ENCODE peak calls at places on chromosomes 16 and 17, in nine cellular contexts. U is lower lobe of right lung; Q is right atrium auricular region; E is H9; O is CD8-positive, alpha-beta memory T cell; B is mesendoderm; Z is uterus; G is ovary; L is upper lobe of left lung. A is an unnamed sample. For H3K27me3, the result is how much of the 10 kb centered on the place peaks cover.

GRCh38 chr16:67170168-67170947 is at the start of gene NOL3:
- DNase-seq in Z (peak), E (peak), O (no peak), L (peak), Q (peak), B (peak), G (peak), U (peak), A (no peak)

GRCh38 chr16:53220585-53220984 is 165.8 kb downstream of the CHD9 start:
- DNase-seq in L (no peak), E (no peak), Z (no peak), U (no peak), G (no peak), Q (no peak), B (peak), O (peak), A (no peak)

GRCh38 chr16:84553873-84554399 is 49.5 kb upstream of the MEAK7 start:
- DNase-seq in G (no peak), U (peak), B (no peak), Q (no peak), O (peak), Z (no peak), E (no peak), L (no peak), A (peak)

GRCh38 chr16:87780385-87780989 is 14.7 kb upstream of the KLHDC4 start:
- DNase-seq in Q (no peak), O (peak), L (peak), U (peak), G (no peak), Z (no peak), B (no peak), E (no peak), A (peak)

GRCh38 chr17:2095536-2095910 is 40.6 kb downstream of the HIC1 start:
- DNase-seq in Z (no peak), G (no peak), B (peak), E (no peak), L (no peak), O (no peak), U (no peak), Q (no peak), A (no peak)

GRCh38 chr17:40317345-40317873 is 8.4 kb downstream of the RARA start:
- DNase-seq in U (no peak), E (peak), L (peak), Q (peak), O (peak), G (peak), B (peak), Z (peak), A (peak)

GRCh38 chr17:15293558-15293957 is 28.4 kb upstream of the PMP22 start:
- DNase-seq in B (no peak), G (no peak), Q (no peak), U (no peak), O (no peak), L (no peak), Z (no peak), E (no peak), A (no peak)

GRCh38 chr17:70636517-70637133 is 467.3 kb downstream of the KCNJ2 start:
- DNase-seq in G (no peak), U (no peak), L (no peak), Z (no peak), E (no peak), O (no peak), B (peak), Q (no peak), A (peak)

GRCh38 chr17:42428141-42428944 is 5.3 kb upstream of the CAVIN1 start:
- DNase-seq in Z (no peak), B (peak), G (no peak), L (peak), E (peak), U (no peak), Q (no peak), O (peak), A (no peak)

GRCh38 chr16:17696696-17697095 is 225.9 kb upstream of the XYLT1 start:
- DNase-seq in Q (no peak), G (no peak), Z (no peak), B (peak), U (no peak), O (no peak), L (no peak), E (no peak), A (no peak)

GRCh38 chr17:82098169-82098938 is at the start of gene FASN:
- DNase-seq in E (peak), G (peak), U (peak), O (peak), Q (peak), Z (peak), B (peak), L (peak), A (peak)

GRCh38 chr17:20010099-20010863 is 1.1 kb downstream of the SPECC1 start:
- DNase-seq in B (peak), E (peak), Z (peak), Q (peak), O (no peak), L (peak), U (no peak), G (peak), A (peak)
- H3K27me3 ChIP-seq in B (under half), E (under half), Z (under half), Q (under half), O (under half), L (under half), U (half or more), G (under half), A (under half)

GRCh38 chr17:61591930-61592329 is 911 bp upstream of the NACA2 start:
- DNase-seq in Q (no peak), E (no peak), G (no peak), B (no peak), O (no peak), Z (no peak), L (no peak), U (no peak), A (no peak)

GRCh38 chr17:61595418-61595817 is 4.4 kb upstream of the NACA2 start:
- DNase-seq in Q (no peak), G (no peak), B (no peak), O (no peak), L (no peak), Z (no peak), U (no peak), E (no peak), A (no peak)

GRCh38 chr17:61594294-61594825 is 3.3 kb upstream of the NACA2 start:
- DNase-seq in O (no peak), E (no peak), B (no peak), L (no peak), U (no peak), G (no peak), Q (no peak), Z (no peak), A (no peak)

GRCh38 chr17:61591018-61591417 is at the start of gene NACA2:
- DNase-seq in G (no peak), U (no peak), B (no peak), Z (no peak), L (no peak), E (no peak), Q (no peak), O (no peak), A (no peak)

DNA sequence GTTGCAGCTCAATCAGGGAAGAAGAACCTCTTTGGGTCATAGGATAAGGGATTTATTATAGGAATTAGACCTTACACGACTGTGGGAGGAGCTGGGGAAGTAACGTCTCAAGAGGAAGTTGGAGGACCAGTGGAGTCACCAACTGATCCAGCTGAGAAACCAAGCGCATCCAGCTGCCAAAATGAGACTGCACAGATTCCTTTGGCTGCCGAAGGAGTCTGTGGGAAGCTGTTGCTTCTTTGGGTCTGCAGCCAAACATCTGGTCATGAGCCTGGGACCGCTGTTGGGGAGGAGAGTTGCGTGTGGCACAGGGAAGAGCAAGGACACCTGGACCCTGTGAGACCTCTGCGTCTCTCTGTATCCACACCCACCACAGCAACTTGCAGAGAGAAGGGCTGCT is 2.4 kb upstream of the NACA2 start:
- DNase-seq in O (no peak), E (no peak), Q (no peak), B (no peak), G (no peak), L (no peak), U (no peak), Z (no peak), A (no peak)
- H3K27ac ChIP-seq in O (no peak), E (no peak), Q (no peak), B (no peak), G (no peak), L (no peak), U (no peak), Z (no peak), A (no peak)

GRCh38 chr17:17725853-17726720 is 44.8 kb downstream of the RAI1 start:
- DNase-seq in G (no peak), Q (no peak), B (peak), Z (no peak), U (no peak), O (no peak), E (no peak), L (no peak), A (no peak)

GRCh38 chr17:17724991-17725852 is 44.0 kb downstream of the RAI1 start:
- DNase-seq in G (no peak), B (peak), U (no peak), O (no peak), E (peak), L (no peak), Q (no peak), Z (no peak), A (no peak)

GRCh38 chr17:17727111-17727659 is 45.9 kb downstream of the RAI1 start:
- DNase-seq in U (no peak), L (no peak), B (no peak), O (no peak), G (no peak), E (no peak), Z (no peak), Q (no peak), A (no peak)

GRCh38 chr17:17728550-17729251 is 47.4 kb downstream of the RAI1 start:
- DNase-seq in Z (no peak), O (no peak), U (no peak), E (no peak), Q (no peak), L (peak), B (no peak), G (no peak), A (no peak)

GRCh38 chr17:17726721-17727060 is 45.4 kb downstream of the RAI1 start:
- DNase-seq in U (no peak), G (no peak), O (no peak), E (no peak), L (no peak), Q (no peak), Z (no peak), B (no peak), A (no peak)
- H3K27me3 ChIP-seq in U (under half), G (under half), O (under half), E (half or more), L (under half), Q (under half), Z (under half), B (under half), A (under half)

DNA sequence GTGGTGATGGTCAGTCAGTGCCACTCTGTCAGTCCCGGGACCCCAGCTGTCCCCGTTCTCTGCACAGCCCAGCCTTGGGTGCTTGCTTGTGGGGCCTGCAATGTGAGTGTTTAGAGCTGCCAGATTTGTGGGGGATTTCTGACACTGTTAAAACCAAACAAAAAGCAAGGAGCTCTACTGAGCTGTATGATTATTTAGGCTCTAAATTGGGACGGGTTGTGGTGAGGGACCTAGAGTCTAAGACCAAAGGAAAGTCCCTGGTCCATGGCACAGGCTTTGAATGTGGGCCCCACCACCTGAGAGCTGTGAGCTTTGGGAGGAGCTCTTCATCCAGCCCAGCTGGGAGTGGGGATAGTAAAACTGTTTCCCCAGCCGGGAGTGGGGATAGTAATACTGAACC is 63.3 kb downstream of the KSR1 start:
- DNase-seq in Q (no peak), B (no peak), E (no peak), U (no peak), L (no peak), G (no peak), Z (no peak), O (no peak), A (no peak)
- H3K27ac ChIP-seq in Q (no peak), B (no peak), E (no peak), U (no peak), L (no peak), G (no peak), Z (no peak), O (no peak), A (no peak)

DNA sequence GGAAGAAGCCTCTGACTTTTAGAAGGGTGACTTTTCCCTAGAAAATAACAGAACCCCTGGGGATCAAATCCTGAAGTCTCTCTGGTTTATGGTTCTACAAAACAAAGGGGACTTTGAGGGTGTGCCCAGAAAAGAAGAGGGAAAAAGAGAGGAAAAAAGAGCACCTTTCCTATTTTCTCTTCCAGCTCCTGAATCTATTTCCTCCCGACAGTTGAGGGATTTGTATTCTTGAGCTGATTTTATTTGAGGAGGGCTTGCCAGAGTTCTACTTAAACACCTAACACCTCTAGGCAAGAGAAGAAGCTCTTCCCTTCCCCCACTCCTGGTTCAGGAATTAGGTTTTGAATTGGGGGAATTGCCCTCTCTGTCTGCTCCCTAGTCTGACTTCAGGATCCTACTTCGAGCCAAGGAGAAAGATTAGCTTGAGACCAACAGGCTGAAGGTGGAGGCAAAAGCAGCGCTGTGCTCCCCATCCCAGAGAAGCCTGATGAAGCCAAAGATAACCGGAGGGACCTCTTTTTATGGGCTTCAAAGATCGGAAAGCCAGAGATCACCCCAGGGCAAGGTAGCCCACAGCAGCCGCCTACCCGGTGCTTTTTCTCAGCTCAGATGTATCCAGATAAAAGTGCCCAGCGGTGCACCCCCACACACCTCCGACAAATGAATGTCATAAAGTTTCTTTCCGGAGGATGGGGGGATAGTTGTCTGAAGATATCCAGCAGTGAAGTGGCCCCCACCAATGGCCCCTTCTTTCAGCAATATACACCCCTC is 796 bp downstream of the HOXB3 start:
- DNase-seq in L (no peak), Z (no peak), B (no peak), G (no peak), E (no peak), Q (no peak), U (no peak), O (no peak), A (no peak)
- H3K27me3 ChIP-seq in L (under half), Z (under half), B (half or more), G (under half), E (half or more), Q (under half), U (half or more), O (under half), A (under half)

GRCh38 chr16:63695347-63695746 is 1426.5 kb downstream of the CDH11 start:
- DNase-seq in B (no peak), Z (no peak), L (no peak), G (no peak), Q (no peak), E (no peak), U (no peak), O (no peak), A (no peak)

GRCh38 chr16:63689068-63689467 is 1432.8 kb downstream of the CDH11 start:
- DNase-seq in Z (no peak), B (no peak), Q (no peak), O (no peak), L (no peak), U (no peak), G (no peak), E (no peak), A (no peak)

GRCh38 chr16:63690267-63690666 is 1431.6 kb downstream of the CDH11 start:
- DNase-seq in Z (no peak), O (no peak), U (no peak), L (no peak), Q (no peak), E (no peak), B (no peak), G (no peak), A (no peak)

GRCh38 chr16:63690961-63691360 is 1430.9 kb downstream of the CDH11 start:
- DNase-seq in U (no peak), Q (no peak), Z (no peak), L (peak), G (no peak), B (no peak), O (no peak), E (no peak), A (no peak)
- H3K27ac ChIP-seq in U (no peak), Q (no peak), Z (no peak), L (no peak), G (no peak), B (no peak), O (no peak), E (no peak), A (no peak)

GRCh38 chr17:58262149-58262548 is 18.6 kb downstream of the MPO start:
- DNase-seq in E (peak), Z (no peak), O (no peak), U (no peak), L (no peak), G (no peak), B (no peak), Q (peak), A (no peak)
- H3K27me3 ChIP-seq in E (under half), Z (under half), O (under half), U (under half), L (under half), G (under half), B (under half), Q (under half), A (under half)